ENCODE peak calls at places on chromosome 13, in seven cellular contexts. One of them, this sample, is unnamed.

GRCh38 chr13:112240076-112240475 is 136.1 kb upstream of the SPACA7 start:
- DNase-seq in GM23338: no peak
- DNase-seq in heart left ventricle: no peak
- DNase-seq in esophagus muscularis mucosa: no peak
- DNase-seq in endodermal cell: no peak
- DNase-seq in A549: no peak
- DNase-seq in CD4-positive, alpha-beta memory T cell: no peak
- DNase-seq in this sample: no peak

GRCh38 chr13:42497798-42498197 is 76.2 kb upstream of the TNFSF11 start:
- DNase-seq in GM23338: no peak
- DNase-seq in heart left ventricle: no peak
- DNase-seq in esophagus muscularis mucosa: no peak
- DNase-seq in endodermal cell: no peak
- DNase-seq in A549: no peak
- DNase-seq in CD4-positive, alpha-beta memory T cell: no peak
- DNase-seq in this sample: no peak

GRCh38 chr13:87042946-87043345 is 628.2 kb upstream of the SLITRK5 start:
- DNase-seq in GM23338: no peak
- DNase-seq in heart left ventricle: no peak
- DNase-seq in esophagus muscularis mucosa: no peak
- DNase-seq in endodermal cell: no peak
- DNase-seq in A549: no peak
- DNase-seq in CD4-positive, alpha-beta memory T cell: no peak
- DNase-seq in this sample: no peak

GRCh38 chr13:19573072-19573716 is 11.9 kb upstream of the TPTE2 start:
- DNase-seq in GM23338: no peak
- DNase-seq in heart left ventricle: no peak
- DNase-seq in esophagus muscularis mucosa: no peak
- DNase-seq in endodermal cell: no peak
- DNase-seq in A549: no peak
- DNase-seq in CD4-positive, alpha-beta memory T cell: no peak
- DNase-seq in this sample: no peak

GRCh38 chr13:33174980-33175379 is 110.6 kb downstream of the STARD13 start:
- DNase-seq in GM23338: no peak
- DNase-seq in heart left ventricle: no peak
- DNase-seq in esophagus muscularis mucosa: no peak
- DNase-seq in endodermal cell: no peak
- DNase-seq in A549: no peak
- DNase-seq in CD4-positive, alpha-beta memory T cell: no peak
- DNase-seq in this sample: no peak

GRCh38 chr13:80783926-80784325 is 443.0 kb upstream of the SPRY2 start:
- DNase-seq in GM23338: peak; percentile 13
- DNase-seq in heart left ventricle: no peak
- DNase-seq in esophagus muscularis mucosa: no peak
- DNase-seq in endodermal cell: no peak
- DNase-seq in A549: no peak
- DNase-seq in CD4-positive, alpha-beta memory T cell: no peak
- DNase-seq in this sample: no peak

GRCh38 chr13:109412232-109412935 is 374.0 kb downstream of the IRS2 start:
- DNase-seq in GM23338: peak; percentile 50
- DNase-seq in heart left ventricle: peak; percentile 67
- DNase-seq in esophagus muscularis mucosa: no peak
- DNase-seq in endodermal cell: peak; percentile 61
- DNase-seq in A549: peak; percentile 31
- DNase-seq in CD4-positive, alpha-beta memory T cell: no peak
- DNase-seq in this sample: no peak

GRCh38 chr13:44573790-44574465 is 2.2 kb downstream of the TSC22D1 start:
- DNase-seq in GM23338: peak; percentile 70
- DNase-seq in heart left ventricle: no peak
- DNase-seq in esophagus muscularis mucosa: no peak
- DNase-seq in endodermal cell: peak; percentile 74
- DNase-seq in A549: peak; percentile 21
- DNase-seq in CD4-positive, alpha-beta memory T cell: no peak
- DNase-seq in this sample: no peak

GRCh38 chr13:81686877-81687276 is 1346.0 kb upstream of the SPRY2 start:
- DNase-seq in GM23338: no peak
- DNase-seq in heart left ventricle: no peak
- DNase-seq in esophagus muscularis mucosa: no peak
- DNase-seq in endodermal cell: no peak
- DNase-seq in A549: no peak
- DNase-seq in CD4-positive, alpha-beta memory T cell: no peak
- DNase-seq in this sample: no peak

GRCh38 chr13:21637296-21637695 is 33.3 kb upstream of the MICU2 start:
- DNase-seq in GM23338: peak; percentile 10
- DNase-seq in heart left ventricle: no peak
- DNase-seq in esophagus muscularis mucosa: no peak
- DNase-seq in endodermal cell: no peak
- DNase-seq in A549: peak; percentile 50
- DNase-seq in CD4-positive, alpha-beta memory T cell: peak; percentile 4
- DNase-seq in this sample: no peak

GRCh38 chr13:22801402-22802003 is 379.3 kb upstream of the SGCG start:
- DNase-seq in GM23338: peak; percentile 56
- DNase-seq in heart left ventricle: no peak
- DNase-seq in esophagus muscularis mucosa: no peak
- DNase-seq in endodermal cell: no peak
- DNase-seq in A549: no peak
- DNase-seq in CD4-positive, alpha-beta memory T cell: no peak
- DNase-seq in this sample: no peak

GRCh38 chr13:24033527-24034302 is 126.8 kb upstream of the SPATA13 start:
- DNase-seq in GM23338: no peak
- DNase-seq in heart left ventricle: no peak
- DNase-seq in esophagus muscularis mucosa: no peak
- DNase-seq in endodermal cell: no peak
- DNase-seq in A549: no peak
- DNase-seq in CD4-positive, alpha-beta memory T cell: no peak
- DNase-seq in this sample: no peak

GRCh38 chr13:32669030-32669646 is 82.9 kb downstream of the PDS5B start:
- DNase-seq in GM23338: peak; percentile 84
- DNase-seq in heart left ventricle: no peak
- DNase-seq in esophagus muscularis mucosa: no peak
- DNase-seq in endodermal cell: no peak
- DNase-seq in A549: peak; percentile 3
- DNase-seq in CD4-positive, alpha-beta memory T cell: peak; percentile 37
- DNase-seq in this sample: no peak

GRCh38 chr13:42056146-42056545 is 7.7 kb downstream of the DGKH start:
- DNase-seq in GM23338: no peak
- DNase-seq in heart left ventricle: no peak
- DNase-seq in esophagus muscularis mucosa: no peak
- DNase-seq in endodermal cell: no peak
- DNase-seq in A549: no peak
- DNase-seq in CD4-positive, alpha-beta memory T cell: no peak
- DNase-seq in this sample: no peak

GRCh38 chr13:39012608-39013007 is 22.0 kb upstream of the STOML3 start:
- DNase-seq in GM23338: peak; percentile 77
- DNase-seq in heart left ventricle: no peak
- DNase-seq in esophagus muscularis mucosa: no peak
- DNase-seq in endodermal cell: peak; percentile 85
- DNase-seq in A549: no peak
- DNase-seq in CD4-positive, alpha-beta memory T cell: no peak
- DNase-seq in this sample: no peak

GRCh38 chr13:45102136-45102802 is 18.0 kb upstream of the GTF2F2 start:
- DNase-seq in GM23338: no peak
- DNase-seq in heart left ventricle: no peak
- DNase-seq in esophagus muscularis mucosa: no peak
- DNase-seq in endodermal cell: no peak
- DNase-seq in A549: no peak
- DNase-seq in CD4-positive, alpha-beta memory T cell: no peak
- DNase-seq in this sample: no peak

GRCh38 chr13:33611016-33611805 is 206.7 kb upstream of the RFC3 start:
- DNase-seq in GM23338: peak; percentile 45
- DNase-seq in heart left ventricle: peak; percentile 72
- DNase-seq in esophagus muscularis mucosa: peak; percentile 87
- DNase-seq in endodermal cell: no peak
- DNase-seq in A549: no peak
- DNase-seq in CD4-positive, alpha-beta memory T cell: no peak
- DNase-seq in this sample: peak; percentile 33

GRCh38 chr13:39557285-39557955 is 45.6 kb downstream of the LHFPL6 start:
- DNase-seq in GM23338: no peak
- DNase-seq in heart left ventricle: no peak
- DNase-seq in esophagus muscularis mucosa: no peak
- DNase-seq in endodermal cell: no peak
- DNase-seq in A549: no peak
- DNase-seq in CD4-positive, alpha-beta memory T cell: no peak
- DNase-seq in this sample: no peak

GRCh38 chr13:114078501-114079451 is 53.6 kb downstream of the RASA3 start:
- DNase-seq in GM23338: no peak
- DNase-seq in heart left ventricle: peak; percentile 71
- DNase-seq in esophagus muscularis mucosa: no peak
- DNase-seq in endodermal cell: peak; percentile 49
- DNase-seq in A549: no peak
- DNase-seq in CD4-positive, alpha-beta memory T cell: no peak
- DNase-seq in this sample: no peak

GRCh38 chr13:80618777-80619176 is 277.9 kb upstream of the SPRY2 start:
- DNase-seq in GM23338: no peak
- DNase-seq in heart left ventricle: no peak
- DNase-seq in esophagus muscularis mucosa: no peak
- DNase-seq in endodermal cell: no peak
- DNase-seq in A549: no peak
- DNase-seq in CD4-positive, alpha-beta memory T cell: no peak
- DNase-seq in this sample: no peak

GRCh38 chr13:21010621-21011020 is 50.8 kb downstream of the LATS2 start:
- DNase-seq in GM23338: peak; percentile 49
- DNase-seq in heart left ventricle: no peak
- DNase-seq in esophagus muscularis mucosa: no peak
- DNase-seq in endodermal cell: peak; percentile 43
- DNase-seq in A549: no peak
- DNase-seq in CD4-positive, alpha-beta memory T cell: no peak
- DNase-seq in this sample: no peak

GRCh38 chr13:105627270-105627669 is 908.2 kb downstream of the EFNB2 start:
- DNase-seq in GM23338: no peak
- DNase-seq in heart left ventricle: no peak
- DNase-seq in esophagus muscularis mucosa: no peak
- DNase-seq in endodermal cell: no peak
- DNase-seq in A549: no peak
- DNase-seq in CD4-positive, alpha-beta memory T cell: no peak
- DNase-seq in this sample: no peak

GRCh38 chr13:100525453-100526298 is 62.9 kb downstream of the GGACT start:
- DNase-seq in GM23338: no peak
- DNase-seq in heart left ventricle: no peak
- DNase-seq in esophagus muscularis mucosa: no peak
- DNase-seq in endodermal cell: peak; percentile 51
- DNase-seq in A549: no peak
- DNase-seq in CD4-positive, alpha-beta memory T cell: no peak
- DNase-seq in this sample: no peak

GRCh38 chr13:89468081-89468480 is 1796.9 kb downstream of the SLITRK5 start:
- DNase-seq in GM23338: no peak
- DNase-seq in heart left ventricle: no peak
- DNase-seq in esophagus muscularis mucosa: no peak
- DNase-seq in endodermal cell: no peak
- DNase-seq in A549: no peak
- DNase-seq in CD4-positive, alpha-beta memory T cell: no peak
- DNase-seq in this sample: no peak

GRCh38 chr13:93505104-93505952 is 278.7 kb downstream of the GPC6 start:
- DNase-seq in GM23338: no peak
- DNase-seq in heart left ventricle: no peak
- DNase-seq in esophagus muscularis mucosa: no peak
- DNase-seq in endodermal cell: no peak
- DNase-seq in A549: no peak
- DNase-seq in CD4-positive, alpha-beta memory T cell: no peak
- DNase-seq in this sample: no peak

GRCh38 chr13:113407531-113408393 is 43.8 kb upstream of the GRTP1 start:
- DNase-seq in GM23338: no peak
- DNase-seq in heart left ventricle: peak; percentile 60
- DNase-seq in esophagus muscularis mucosa: no peak
- DNase-seq in endodermal cell: peak; percentile 50
- DNase-seq in A549: no peak
- DNase-seq in CD4-positive, alpha-beta memory T cell: no peak
- DNase-seq in this sample: no peak

GRCh38 chr13:25037057-25037813 is 58.7 kb upstream of the PABPC3 start:
- DNase-seq in GM23338: peak; percentile 90
- DNase-seq in heart left ventricle: no peak
- DNase-seq in esophagus muscularis mucosa: no peak
- DNase-seq in endodermal cell: peak; percentile 79
- DNase-seq in A549: no peak
- DNase-seq in CD4-positive, alpha-beta memory T cell: peak; percentile 50
- DNase-seq in this sample: no peak

GRCh38 chr13:78121459-78122348 is 203.1 kb upstream of the EDNRB start:
- DNase-seq in GM23338: peak; percentile 88
- DNase-seq in heart left ventricle: no peak
- DNase-seq in esophagus muscularis mucosa: no peak
- DNase-seq in endodermal cell: peak; percentile 52
- DNase-seq in A549: peak; percentile 10
- DNase-seq in CD4-positive, alpha-beta memory T cell: peak; percentile 36
- DNase-seq in this sample: peak; percentile 26

GRCh38 chr13:37526710-37527446 is 71.7 kb downstream of the POSTN start:
- DNase-seq in GM23338: no peak
- DNase-seq in heart left ventricle: no peak
- DNase-seq in esophagus muscularis mucosa: no peak
- DNase-seq in endodermal cell: no peak
- DNase-seq in A549: no peak
- DNase-seq in CD4-positive, alpha-beta memory T cell: no peak
- DNase-seq in this sample: no peak

GRCh38 chr13:106917024-106917491 is 349.1 kb upstream of the ARGLU1 start:
- DNase-seq in GM23338: peak; percentile 46
- DNase-seq in heart left ventricle: peak; percentile 65
- DNase-seq in esophagus muscularis mucosa: no peak
- DNase-seq in endodermal cell: no peak
- DNase-seq in A549: no peak
- DNase-seq in CD4-positive, alpha-beta memory T cell: no peak
- DNase-seq in this sample: no peak
- H3K4me1 ChIP-seq in GM23338: peaks cover 58% of the 10 kb centered on the region
- H3K4me1 ChIP-seq in heart left ventricle: no peaks in the 10 kb centered on the region
- H3K4me1 ChIP-seq in esophagus muscularis mucosa: peaks cover 28% of the 10 kb centered on the region
- H3K4me1 ChIP-seq in endodermal cell: no peaks in the 10 kb centered on the region
- H3K4me1 ChIP-seq in A549: no peaks in the 10 kb centered on the region
- H3K4me1 ChIP-seq in CD4-positive, alpha-beta memory T cell: peaks cover 4% of the 10 kb centered on the region
- H3K4me1 ChIP-seq in this sample: no peaks in the 10 kb centered on the region

GRCh38 chr13:40971321-40971720 is 47.8 kb downstream of the ELF1 start:
- DNase-seq in GM23338: no peak
- DNase-seq in heart left ventricle: no peak
- DNase-seq in esophagus muscularis mucosa: no peak
- DNase-seq in endodermal cell: no peak
- DNase-seq in A549: no peak
- DNase-seq in CD4-positive, alpha-beta memory T cell: no peak
- DNase-seq in this sample: no peak
- H3K4me1 ChIP-seq in GM23338: no peaks in the 10 kb centered on the region
- H3K4me1 ChIP-seq in heart left ventricle: peaks cover 28% of the 10 kb centered on the region
- H3K4me1 ChIP-seq in esophagus muscularis mucosa: peaks cover 61% of the 10 kb centered on the region
- H3K4me1 ChIP-seq in endodermal cell: no peaks in the 10 kb centered on the region
- H3K4me1 ChIP-seq in A549: peaks cover 40% of the 10 kb centered on the region
- H3K4me1 ChIP-seq in CD4-positive, alpha-beta memory T cell: peaks cover 100% of the 10 kb centered on the region
- H3K4me1 ChIP-seq in this sample: peaks cover 74% of the 10 kb centered on the region

GRCh38 chr13:108270442-108270841 is 924 bp downstream of the TNFSF13B start:
- DNase-seq in GM23338: no peak
- DNase-seq in heart left ventricle: no peak
- DNase-seq in esophagus muscularis mucosa: no peak
- DNase-seq in endodermal cell: no peak
- DNase-seq in A549: no peak
- DNase-seq in CD4-positive, alpha-beta memory T cell: peak; percentile 1
- DNase-seq in this sample: no peak
- H3K4me1 ChIP-seq in GM23338: no peaks in the 10 kb centered on the region
- H3K4me1 ChIP-seq in heart left ventricle: no peaks in the 10 kb centered on the region
- H3K4me1 ChIP-seq in esophagus muscularis mucosa: peaks cover 16% of the 10 kb centered on the region
- H3K4me1 ChIP-seq in endodermal cell: no peaks in the 10 kb centered on the region
- H3K4me1 ChIP-seq in A549: peaks cover 4% of the 10 kb centered on the region
- H3K4me1 ChIP-seq in CD4-positive, alpha-beta memory T cell: peaks cover 31% of the 10 kb centered on the region
- H3K4me1 ChIP-seq in this sample: peaks cover 5% of the 10 kb centered on the region

DNA sequence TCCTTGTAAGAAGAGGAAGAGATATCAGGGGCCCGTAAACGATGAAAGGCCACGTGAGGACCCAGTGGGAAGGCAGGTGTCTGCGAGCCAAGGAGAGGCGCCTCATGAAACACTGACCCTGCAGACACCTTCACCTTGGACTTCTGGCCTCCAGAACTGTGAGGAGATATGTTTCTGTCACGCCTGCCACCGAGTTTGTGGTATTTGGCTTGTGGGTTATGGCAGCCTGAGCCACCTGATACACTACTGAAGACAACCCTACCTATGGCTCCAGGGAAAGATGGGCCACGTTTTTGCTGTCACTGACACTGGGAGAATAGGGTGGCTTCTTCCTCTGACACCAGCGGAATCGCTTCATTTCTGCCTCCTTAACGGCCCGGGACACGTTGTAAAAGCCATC is 217.5 kb upstream of the MAB21L1 start:
- DNase-seq in GM23338: no peak
- DNase-seq in heart left ventricle: no peak
- DNase-seq in esophagus muscularis mucosa: no peak
- DNase-seq in endodermal cell: peak; percentile 18
- DNase-seq in A549: no peak
- DNase-seq in CD4-positive, alpha-beta memory T cell: no peak
- DNase-seq in this sample: no peak
- H3K4me1 ChIP-seq in GM23338: peaks cover 12% of the 10 kb centered on the region
- H3K4me1 ChIP-seq in heart left ventricle: no peaks in the 10 kb centered on the region
- H3K4me1 ChIP-seq in esophagus muscularis mucosa: peaks cover 26% of the 10 kb centered on the region
- H3K4me1 ChIP-seq in endodermal cell: peaks cover 7% of the 10 kb centered on the region
- H3K4me1 ChIP-seq in A549: no peaks in the 10 kb centered on the region
- H3K4me1 ChIP-seq in CD4-positive, alpha-beta memory T cell: no peaks in the 10 kb centered on the region
- H3K4me1 ChIP-seq in this sample: no peaks in the 10 kb centered on the region

This sample was measured in pancreas.